ENCODE peak calls at places on chromosomes 6 and 20, in ten cellular contexts. O, U, H, E, S, Y, A, C, G and K are unnamed samples.

GRCh38 chr6:169722362-169723199 is 1.7 kb downstream of the PHF10 start:
- DNase-seq in O (no peak), U (peak), H (peak), E (peak), S (peak), Y (peak), A (peak), C (peak), G (peak), K (no peak)

GRCh38 chr20:40717343-40717865 is 28.4 kb upstream of the MAFB start:
- DNase-seq in O (no peak), U (no peak), H (no peak), E (no peak), S (no peak), Y (no peak), A (no peak), C (no peak), G (no peak), K (no peak)

GRCh38 chr6:113181164-113181563 is 676.0 kb upstream of the MARCKS start:
- DNase-seq in O (no peak), U (no peak), H (no peak), E (no peak), S (no peak), Y (no peak), A (no peak), C (no peak), G (no peak), K (no peak)

GRCh38 chr20:23112595-23112994 is 26.5 kb upstream of the CD93 start:
- DNase-seq in O (no peak), U (no peak), H (no peak), E (no peak), S (no peak), Y (no peak), A (no peak), C (no peak), G (no peak), K (no peak)

GRCh38 chr6:135212935-135213334 is 31.8 kb downstream of the MYB start:
- DNase-seq in O (peak), U (no peak), H (no peak), E (no peak), S (peak), Y (no peak), A (no peak), C (peak), G (no peak), K (no peak)

GRCh38 chr20:44883214-44883902 is 2.1 kb upstream of the YWHAB start:
- DNase-seq in O (no peak), U (no peak), H (no peak), E (no peak), S (no peak), Y (no peak), A (no peak), C (no peak), G (no peak), K (no peak)

GRCh38 chr20:31967830-31968249 is at the start of gene XKR7:
- DNase-seq in O (no peak), U (peak), H (peak), E (no peak), S (no peak), Y (no peak), A (no peak), C (no peak), G (peak), K (no peak)

GRCh38 chr20:53736757-53737403 is 143.2 kb upstream of the ZNF217 start:
- DNase-seq in O (no peak), U (peak), H (no peak), E (peak), S (peak), Y (no peak), A (no peak), C (peak), G (no peak), K (no peak)

GRCh38 chr6:113644861-113645575 is 212.1 kb upstream of the MARCKS start:
- DNase-seq in O (peak), U (no peak), H (no peak), E (no peak), S (peak), Y (no peak), A (no peak), C (peak), G (no peak), K (no peak)

GRCh38 chr6:45187841-45188240 is 140.3 kb upstream of the RUNX2 start:
- DNase-seq in O (peak), U (no peak), H (no peak), E (no peak), S (peak), Y (no peak), A (no peak), C (peak), G (no peak), K (no peak)

GRCh38 chr6:90846824-90847223 is 260.0 kb upstream of the MAP3K7 start:
- DNase-seq in O (no peak), U (no peak), H (no peak), E (no peak), S (no peak), Y (no peak), A (no peak), C (no peak), G (no peak), K (no peak)

GRCh38 chr6:169913096-169913615 is 161.7 kb downstream of the ERMARD start:
- DNase-seq in O (no peak), U (no peak), H (no peak), E (no peak), S (no peak), Y (no peak), A (no peak), C (no peak), G (no peak), K (no peak)

GRCh38 chr6:12467706-12468670 is 177.8 kb downstream of the EDN1 start:
- DNase-seq in O (no peak), U (no peak), H (no peak), E (no peak), S (peak), Y (no peak), A (no peak), C (peak), G (peak), K (no peak)

GRCh38 chr20:14778096-14778495 is 440.7 kb upstream of the FLRT3 start:
- DNase-seq in O (no peak), U (no peak), H (no peak), E (no peak), S (no peak), Y (no peak), A (no peak), C (no peak), G (no peak), K (no peak)

GRCh38 chr6:135537782-135538301 is 40.3 kb upstream of the AHI1 start:
- DNase-seq in O (peak), U (peak), H (no peak), E (no peak), S (peak), Y (no peak), A (no peak), C (peak), G (no peak), K (no peak)

GRCh38 chr6:1868561-1869261 is 259.0 kb downstream of the FOXC1 start:
- DNase-seq in O (no peak), U (no peak), H (no peak), E (no peak), S (no peak), Y (no peak), A (no peak), C (no peak), G (no peak), K (no peak)

GRCh38 chr6:1871936-1872335 is 262.2 kb downstream of the FOXC1 start:
- DNase-seq in O (no peak), U (peak), H (peak), E (no peak), S (no peak), Y (no peak), A (no peak), C (no peak), G (peak), K (no peak)

GRCh38 chr6:1870267-1870666 is 260.6 kb downstream of the FOXC1 start:
- DNase-seq in O (no peak), U (no peak), H (no peak), E (no peak), S (no peak), Y (no peak), A (no peak), C (no peak), G (no peak), K (no peak)

GRCh38 chr6:1870902-1871301 is 261.2 kb downstream of the FOXC1 start:
- DNase-seq in O (no peak), U (peak), H (peak), E (no peak), S (no peak), Y (no peak), A (no peak), C (no peak), G (no peak), K (no peak)

GRCh38 chr6:1869766-1870165 is 260.1 kb downstream of the FOXC1 start:
- DNase-seq in O (no peak), U (no peak), H (no peak), E (no peak), S (no peak), Y (no peak), A (no peak), C (no peak), G (no peak), K (no peak)
- H3K4me3 ChIP-seq in O (no peak), U (no peak), H (no peak), E (no peak), S (no peak), Y (no peak), A (no peak), C (no peak), G (no peak), K (no peak)

GRCh38 chr20:52105573-52106422 is 85.8 kb downstream of the ZFP64 start:
- DNase-seq in O (no peak), U (peak), H (peak), E (no peak), S (peak), Y (no peak), A (peak), C (peak), G (no peak), K (no peak)
- H3K4me3 ChIP-seq in O (peak), U (peak), H (peak), E (peak), S (peak), Y (peak), A (no peak), C (peak), G (peak), K (peak)

GRCh38 chr6:149965191-149966020 is 1.7 kb downstream of the ULBP1 start:
- DNase-seq in O (no peak), U (peak), H (peak), E (no peak), S (no peak), Y (no peak), A (no peak), C (peak), G (no peak), K (no peak)

GRCh38 chr6:149962461-149963211 is 1.1 kb upstream of the ULBP1 start:
- DNase-seq in O (no peak), U (no peak), H (no peak), E (no peak), S (no peak), Y (peak), A (no peak), C (no peak), G (peak), K (no peak)

GRCh38 chr6:149963212-149963461 is 606 bp upstream of the ULBP1 start:
- DNase-seq in O (no peak), U (peak), H (no peak), E (no peak), S (peak), Y (no peak), A (no peak), C (no peak), G (no peak), K (no peak)

GRCh38 chr6:149963462-149964242 is at the start of gene ULBP1:
- DNase-seq in O (peak), U (peak), H (peak), E (peak), S (peak), Y (peak), A (peak), C (peak), G (peak), K (peak)

GRCh38 chr6:149964243-149965190 is 774 bp downstream of the ULBP1 start:
- DNase-seq in O (no peak), U (no peak), H (peak), E (no peak), S (peak), Y (no peak), A (peak), C (peak), G (no peak), K (no peak)
- H3K4me3 ChIP-seq in O (peak), U (peak), H (peak), E (peak), S (peak), Y (peak), A (no peak), C (peak), G (peak), K (peak)

DNA sequence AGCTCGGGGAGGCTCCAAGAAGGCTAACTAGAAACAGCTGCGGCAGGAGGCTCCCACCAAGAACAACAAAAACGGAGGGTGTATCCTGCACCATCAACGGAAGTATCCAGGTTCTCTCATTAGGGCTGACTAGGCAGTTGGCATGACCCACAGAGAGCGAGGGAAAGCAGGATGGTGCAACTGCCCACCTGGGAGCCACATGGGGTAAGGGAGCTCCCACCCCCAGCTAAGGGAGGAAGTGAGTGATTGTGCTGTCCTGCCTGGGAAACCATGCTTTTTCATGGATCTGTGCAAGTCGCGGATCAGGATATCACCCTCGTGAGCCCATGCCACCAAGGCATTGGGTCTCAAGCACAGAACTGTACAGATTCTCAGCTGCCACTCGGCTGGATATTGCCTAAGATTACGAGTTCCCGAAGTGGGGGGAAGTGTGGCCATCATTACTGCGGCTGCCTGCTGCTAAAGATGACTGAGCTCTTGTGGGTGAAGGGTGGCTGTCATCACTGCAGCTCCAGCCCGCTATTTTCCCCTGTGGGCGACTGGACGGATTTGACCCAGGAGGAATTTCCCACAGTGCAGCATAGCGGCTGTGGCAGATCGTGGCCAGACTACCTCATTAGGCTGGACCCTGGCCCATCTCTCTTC is 515.8 kb downstream of the FRK start:
- DNase-seq in O (no peak), U (no peak), H (no peak), E (no peak), S (no peak), Y (peak), A (no peak), C (peak), G (peak), K (no peak)
- H3K4me3 ChIP-seq in O (no peak), U (no peak), H (no peak), E (no peak), S (no peak), Y (no peak), A (no peak), C (no peak), G (no peak), K (peak)